ENCODE peak calls at places on chromosomes 2 and 18, in five cellular contexts. X is uterus, P is heart right ventricle, T is lower lobe of right lung, W is dorsolateral prefrontal cortex. Z is an unnamed sample.

GRCh38 chr2:164722604-164723338 is 101.5 kb upstream of the GRB14 start:
- DNase-seq in X (no peak), P (no peak), T (no peak), W (no peak), Z (peak)

GRCh38 chr2:132632000-132632649 is 37.9 kb downstream of the LYPD1 start:
- DNase-seq in X (no peak), P (no peak), T (no peak), W (no peak), Z (peak)

GRCh38 chr18:57353940-57354461 is 1.6 kb downstream of the ST8SIA3 start:
- DNase-seq in X (no peak), P (peak), T (no peak), W (peak), Z (peak)

GRCh38 chr2:74198461-74199274 is at the start of gene MTHFD2:
- DNase-seq in X (peak), P (peak), T (peak), W (peak), Z (peak)

GRCh38 chr2:156399224-156399949 is 36.8 kb upstream of the GPD2 start:
- DNase-seq in X (peak), P (no peak), T (peak), W (no peak), Z (peak)

GRCh38 chr18:35029770-35030169 is 11.4 kb upstream of the MAPRE2 start:
- DNase-seq in X (no peak), P (no peak), T (no peak), W (no peak), Z (no peak)

GRCh38 chr2:163465440-163465839 is 270.4 kb downstream of the FIGN start:
- DNase-seq in X (no peak), P (no peak), T (no peak), W (no peak), Z (no peak)

GRCh38 chr2:65081232-65081685 is 25.0 kb downstream of the CEP68 start:
- DNase-seq in X (no peak), P (no peak), T (no peak), W (no peak), Z (no peak)

GRCh38 chr18:67072789-67073188 is 443.7 kb downstream of the DSEL start:
- DNase-seq in X (no peak), P (no peak), T (no peak), W (no peak), Z (no peak)

GRCh38 chr2:217014298-217015116 is 154.6 kb upstream of the TNP1 start:
- DNase-seq in X (no peak), P (no peak), T (no peak), W (no peak), Z (no peak)
- TF ChIP-seq CTCF in X (no peak), P (no peak), T (no peak), W (no peak), Z (no peak)

GRCh38 chr2:220079595-220079994 is 452.2 kb downstream of the SLC4A3 start:
- DNase-seq in X (no peak), P (no peak), T (no peak), W (no peak), Z (no peak)

GRCh38 chr2:220075835-220076234 is 448.4 kb downstream of the SLC4A3 start:
- DNase-seq in X (no peak), P (no peak), T (no peak), W (no peak), Z (peak)

GRCh38 chr2:220078439-220078838 is 451.0 kb downstream of the SLC4A3 start:
- DNase-seq in X (no peak), P (no peak), T (no peak), W (no peak), Z (no peak)

GRCh38 chr2:220076734-220077133 is 449.3 kb downstream of the SLC4A3 start:
- DNase-seq in X (no peak), P (no peak), T (no peak), W (no peak), Z (peak)

GRCh38 chr2:220077488-220077887 is 450.1 kb downstream of the SLC4A3 start:
- DNase-seq in X (no peak), P (no peak), T (no peak), W (no peak), Z (peak)
- H3K4me3 ChIP-seq in X (no peak), P (no peak), T (no peak), W (no peak), Z (no peak)

GRCh38 chr2:230902180-230902899 is 22.7 kb downstream of the GPR55 start:
- DNase-seq in X (no peak), P (no peak), T (no peak), W (no peak), Z (peak)
- TF ChIP-seq CTCF in X (no peak), P (peak), T (peak), W (peak), Z (peak)

GRCh38 chr2:241804326-241805276 is 4.4 kb upstream of the NEU4 start:
- DNase-seq in X (no peak), P (peak), T (peak), W (peak), Z (no peak)
- H3K4me3 ChIP-seq in X (no peak), P (peak), T (peak), W (peak), Z (no peak)

DNA sequence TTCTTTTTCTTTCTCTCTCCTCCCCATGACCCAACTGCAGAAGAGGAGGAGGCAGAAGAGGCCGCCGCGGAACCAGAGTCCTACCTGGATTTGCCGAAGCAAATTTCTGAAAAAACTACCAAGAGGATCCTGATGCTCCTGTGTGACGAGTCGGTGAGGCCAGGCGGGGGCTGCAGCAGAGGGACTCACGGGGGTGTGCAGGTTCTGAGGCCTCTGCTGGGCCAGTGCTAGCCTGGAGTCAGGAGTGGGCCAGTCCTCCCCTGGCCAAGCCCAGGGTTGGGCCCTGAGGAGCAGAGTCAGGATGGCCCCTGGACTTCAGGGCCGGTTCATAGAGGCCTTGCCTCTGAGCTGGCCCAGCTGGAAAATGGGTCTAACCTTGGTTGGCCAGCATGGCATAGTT is 29.3 kb downstream of the OTOF start:
- DNase-seq in X (no peak), P (no peak), T (no peak), W (no peak), Z (no peak)
- TF ChIP-seq CTCF in X (no peak), P (no peak), T (no peak), W (no peak), Z (no peak)

GRCh38 chr2:202122975-202123765 is 50.1 kb downstream of the KIAA2012 start:
- DNase-seq in X (no peak), P (no peak), T (no peak), W (peak), Z (no peak)
- H3K4me3 ChIP-seq in X (no peak), P (no peak), T (no peak), W (peak), Z (no peak)

GRCh38 chr2:86675104-86675503 is 45.0 kb upstream of the RMND5A start:
- DNase-seq in X (no peak), P (no peak), T (no peak), W (no peak), Z (no peak)

GRCh38 chr2:86673011-86673410 is 47.1 kb upstream of the RMND5A start:
- DNase-seq in X (no peak), P (no peak), T (no peak), W (no peak), Z (no peak)

GRCh38 chr2:86679036-86679435 is 41.1 kb upstream of the RMND5A start:
- DNase-seq in X (no peak), P (no peak), T (no peak), W (no peak), Z (no peak)

GRCh38 chr2:86673976-86674670 is 46.0 kb upstream of the RMND5A start:
- DNase-seq in X (no peak), P (no peak), T (no peak), W (no peak), Z (peak)

DNA sequence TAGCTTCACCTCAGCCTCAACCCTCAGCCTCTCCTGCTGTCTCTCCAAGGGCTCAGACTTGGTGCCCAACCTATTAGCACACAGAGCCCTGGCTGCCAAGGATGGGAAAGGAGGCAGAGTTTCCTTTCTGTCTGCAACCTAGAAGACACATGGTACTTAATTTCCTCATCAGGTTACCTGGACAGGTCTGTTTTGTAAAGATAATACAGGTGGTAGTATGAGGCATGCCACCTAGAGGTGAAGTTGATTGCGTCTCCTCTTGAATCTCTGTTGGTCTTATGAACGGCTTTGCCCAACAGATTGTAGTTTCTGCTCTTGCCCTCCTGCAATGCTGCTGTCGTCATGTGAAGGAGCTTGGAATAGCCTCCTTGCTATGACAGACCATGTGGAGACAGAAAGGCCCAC is 44.5 kb upstream of the RMND5A start:
- DNase-seq in X (peak), P (no peak), T (no peak), W (no peak), Z (no peak)
- TF ChIP-seq CTCF in X (no peak), P (no peak), T (no peak), W (no peak), Z (no peak)

DNA sequence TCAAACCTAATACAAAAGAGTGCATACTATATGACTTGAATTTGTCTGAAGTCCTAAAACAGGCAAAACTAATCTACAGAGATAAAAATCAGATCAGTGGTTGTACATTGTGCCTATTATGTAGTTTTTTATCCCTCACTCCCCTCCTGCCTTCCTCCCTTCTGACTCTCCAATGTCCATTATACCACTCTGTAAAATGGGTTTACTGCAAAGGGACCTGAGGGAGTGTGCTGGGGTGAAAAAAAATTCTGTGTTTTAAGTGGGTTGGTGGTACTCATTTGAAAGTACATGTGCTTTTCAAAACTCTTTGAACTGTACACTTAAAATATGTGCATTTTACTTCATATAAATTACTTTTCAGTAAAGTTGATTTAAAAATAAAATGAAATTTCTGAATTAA is 89.0 kb upstream of the UBE2E3 start:
- DNase-seq in X (no peak), P (no peak), T (no peak), W (no peak), Z (no peak)
- H3K4me3 ChIP-seq in X (no peak), P (no peak), T (no peak), W (no peak), Z (no peak)

DNA sequence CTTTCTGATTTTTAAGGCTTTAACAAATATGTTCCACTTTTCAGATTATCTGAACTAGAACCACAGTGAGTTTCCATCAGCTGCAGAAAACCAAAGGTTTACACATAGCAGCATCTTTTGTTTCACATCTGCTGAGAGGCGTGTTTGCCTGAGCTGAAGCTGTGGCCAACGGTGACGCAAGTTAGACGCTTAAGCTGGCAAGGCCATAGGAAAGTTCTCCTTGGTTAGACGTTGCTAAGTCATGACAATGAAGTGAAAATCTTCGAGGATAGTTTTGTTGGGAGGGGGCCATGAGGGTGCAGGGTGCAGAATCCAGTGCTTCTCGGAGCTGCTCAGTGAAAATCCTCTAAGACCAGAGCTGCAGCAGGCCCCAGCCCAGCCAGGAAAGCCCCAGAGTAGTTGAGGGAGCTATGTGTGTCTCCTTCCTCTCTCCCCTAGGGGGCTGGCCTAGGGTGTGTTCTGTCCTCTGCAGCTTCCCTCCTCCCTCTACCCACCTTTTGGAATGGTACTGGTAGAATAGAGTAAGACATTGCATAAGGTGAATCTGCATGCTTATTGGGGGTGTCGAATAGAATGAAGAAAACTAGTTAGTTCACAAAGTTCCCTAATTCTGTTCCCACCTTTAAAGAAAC is 105.4 kb downstream of the FHOD3 start:
- DNase-seq in X (no peak), P (peak), T (no peak), W (no peak), Z (peak)
- TF ChIP-seq CTCF in X (no peak), P (no peak), T (no peak), W (no peak), Z (no peak)

Z was measured in foreskin fibroblast.